ENCODE peak calls at places on chromosome 13, in six cellular contexts. J is CD8-positive, alpha-beta T cell; R is psoas muscle; V is transverse colon; Z is H9; T is aorta. L is an unnamed sample.

GRCh38 chr13:30142502-30143211 is 164.7 kb downstream of the KATNAL1 start:
- DNase-seq in J (no peak), R (peak), V (peak), Z (peak), T (no peak), L (no peak)

GRCh38 chr13:50529154-50529882 is 314.2 kb downstream of the DLEU7 start:
- DNase-seq in J (no peak), R (peak), V (peak), Z (peak), T (peak), L (peak)

GRCh38 chr13:34522818-34523217 is 419.3 kb upstream of the NBEA start:
- DNase-seq in J (no peak), R (no peak), V (no peak), Z (no peak), T (no peak), L (no peak)

GRCh38 chr13:34462843-34463242 is 479.2 kb upstream of the NBEA start:
- DNase-seq in J (no peak), R (no peak), V (no peak), Z (no peak), T (no peak), L (no peak)

GRCh38 chr13:50370303-50370950 is 355.2 kb downstream of the KCNRG start:
- DNase-seq in J (no peak), R (no peak), V (no peak), Z (no peak), T (no peak), L (no peak)

GRCh38 chr13:71316964-71317363 is 550.0 kb downstream of the DACH1 start:
- DNase-seq in J (no peak), R (no peak), V (no peak), Z (no peak), T (no peak), L (no peak)

GRCh38 chr13:24851546-24851945 is 87.6 kb downstream of the RNF17 start:
- DNase-seq in J (no peak), R (no peak), V (no peak), Z (no peak), T (no peak), L (no peak)

GRCh38 chr13:57630661-57631606 is 610 bp upstream of the PCDH17 start:
- DNase-seq in J (no peak), R (no peak), V (no peak), Z (peak), T (peak), L (no peak)

GRCh38 chr13:30810261-30810701 is 74.9 kb downstream of the ALOX5AP start:
- DNase-seq in J (no peak), R (no peak), V (no peak), Z (no peak), T (no peak), L (peak)

GRCh38 chr13:90382425-90382824 is 965.1 kb upstream of the MIR17HG start:
- DNase-seq in J (no peak), R (no peak), V (no peak), Z (no peak), T (no peak), L (no peak)

GRCh38 chr13:68056816-68057710 is 826.9 kb upstream of the PCDH9 start:
- DNase-seq in J (no peak), R (no peak), V (peak), Z (no peak), T (no peak), L (peak)

GRCh38 chr13:43831088-43831487 is 44.3 kb upstream of the ENOX1 start:
- DNase-seq in J (no peak), R (no peak), V (no peak), Z (no peak), T (no peak), L (no peak)

DNA sequence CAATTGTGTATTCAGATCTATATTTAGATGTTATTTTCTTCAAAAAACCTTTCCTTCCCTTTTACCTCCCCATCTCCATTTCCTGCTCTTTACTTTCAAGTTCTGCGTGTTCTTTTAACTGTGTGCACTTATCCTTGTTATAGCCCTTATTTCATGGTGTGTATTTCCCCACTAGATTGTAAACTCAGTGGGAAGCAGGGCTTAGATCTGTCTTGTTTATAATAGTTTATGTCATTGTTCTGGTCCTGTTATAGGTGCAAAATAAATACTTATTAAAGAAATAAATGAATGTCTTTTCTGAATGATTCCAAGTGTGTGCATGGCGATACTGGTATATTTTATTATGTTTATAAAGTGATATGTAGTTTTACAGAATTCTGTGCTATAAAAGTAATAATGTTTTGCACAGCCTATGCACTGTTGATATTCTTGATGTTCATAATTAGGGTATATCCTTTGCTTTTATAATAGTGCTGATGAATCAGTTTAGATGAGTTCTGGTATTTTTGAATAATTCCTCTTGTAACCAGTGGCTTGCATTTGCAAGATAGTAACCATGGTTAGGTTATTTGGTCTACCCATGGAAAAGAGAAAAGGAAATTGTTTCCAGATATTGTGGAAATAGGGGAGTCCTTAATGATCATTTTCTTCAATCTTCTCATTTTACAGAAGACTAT is 12.1 kb downstream of the NDFIP2 start:
- DNase-seq in J (no peak), R (no peak), V (no peak), Z (no peak), T (no peak), L (no peak)
- H3K27ac ChIP-seq in J (no peak), R (no peak), V (peak), Z (no peak), T (no peak), L (no peak)

GRCh38 chr13:84962141-84962750 is 837.0 kb downstream of the SLITRK6 start:
- DNase-seq in J (no peak), R (no peak), V (no peak), Z (no peak), T (peak), L (peak)
- H3K27ac ChIP-seq in J (no peak), R (no peak), V (no peak), Z (no peak), T (no peak), L (no peak)

GRCh38 chr13:79455331-79455730 is 25.6 kb upstream of the NDFIP2 start:
- DNase-seq in J (no peak), R (no peak), V (no peak), Z (peak), T (no peak), L (no peak)
- H3K27ac ChIP-seq in J (no peak), R (no peak), V (no peak), Z (no peak), T (no peak), L (no peak)

GRCh38 chr13:41494202-41494601 is 36.9 kb downstream of the RGCC start:
- DNase-seq in J (no peak), R (peak), V (no peak), Z (no peak), T (peak), L (no peak)

GRCh38 chr13:41492432-41493267 is 35.3 kb downstream of the RGCC start:
- DNase-seq in J (peak), R (no peak), V (no peak), Z (no peak), T (no peak), L (no peak)

GRCh38 chr13:41488124-41488523 is 30.8 kb downstream of the RGCC start:
- DNase-seq in J (no peak), R (no peak), V (no peak), Z (no peak), T (no peak), L (no peak)

GRCh38 chr13:41487222-41487621 is 29.9 kb downstream of the RGCC start:
- DNase-seq in J (no peak), R (no peak), V (no peak), Z (no peak), T (no peak), L (no peak)

DNA sequence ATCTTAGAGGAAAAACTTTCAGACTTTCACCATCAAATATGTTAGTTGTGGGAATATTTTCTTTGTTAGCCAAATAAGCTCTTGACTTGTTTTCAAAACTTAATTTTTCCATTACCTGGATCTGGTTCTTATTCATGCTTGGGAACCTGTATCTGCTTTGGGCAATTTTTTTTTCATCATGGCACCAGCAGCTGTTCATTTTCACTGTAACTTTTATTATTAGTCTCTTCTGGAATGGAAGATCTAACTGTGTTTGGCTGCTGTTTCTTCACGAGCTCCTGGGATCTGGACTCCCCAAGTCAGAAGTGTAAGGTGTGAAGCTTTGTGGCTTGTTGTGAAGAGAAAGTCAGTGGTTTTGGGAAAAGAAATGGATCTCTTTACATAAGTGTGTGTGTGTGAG is 33.3 kb downstream of the RGCC start:
- DNase-seq in J (no peak), R (no peak), V (no peak), Z (no peak), T (no peak), L (no peak)
- H3K27ac ChIP-seq in J (no peak), R (no peak), V (no peak), Z (no peak), T (no peak), L (no peak)

GRCh38 chr13:41061075-41061913 is at the start of gene WBP4:
- DNase-seq in J (peak), R (peak), V (peak), Z (peak), T (peak), L (peak)
- H3K27ac ChIP-seq in J (peak), R (peak), V (peak), Z (peak), T (peak), L (peak)

DNA sequence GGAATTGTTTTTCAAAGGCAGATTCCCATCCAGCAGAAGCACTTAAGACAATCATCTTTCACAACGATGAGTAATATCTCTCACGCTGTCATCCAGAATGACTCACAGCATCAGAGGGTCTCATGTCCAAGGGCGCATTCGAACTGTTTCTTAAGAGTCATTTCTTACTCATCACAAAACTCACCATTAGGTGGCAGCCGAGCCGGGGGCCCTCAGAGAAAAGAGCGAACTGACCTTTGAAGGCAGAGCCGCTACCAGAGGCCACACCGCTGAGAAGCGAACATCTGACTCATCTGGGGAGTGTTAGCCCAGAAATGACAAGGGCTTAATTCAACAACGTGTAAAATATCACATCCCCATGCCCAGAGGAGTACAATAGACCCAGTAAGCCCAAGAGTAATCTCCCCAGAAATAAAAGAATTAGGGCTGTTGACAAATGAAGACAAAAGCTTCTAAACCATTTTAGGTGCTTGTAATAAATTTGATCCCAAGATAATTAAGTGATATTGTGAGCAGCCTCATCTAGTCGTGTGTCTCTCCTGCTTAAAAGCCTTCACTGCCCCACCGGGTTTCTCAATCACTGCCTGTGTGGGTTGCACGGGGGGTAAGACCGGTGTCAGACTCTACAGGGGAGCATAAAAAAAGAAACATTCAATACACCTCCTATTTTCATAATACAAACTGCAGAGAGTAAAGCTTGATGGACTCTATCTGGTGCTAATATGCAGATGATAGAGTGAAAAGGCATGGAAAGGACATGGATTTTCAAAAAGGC is 96.2 kb downstream of the CYSLTR2 start:
- DNase-seq in J (peak), R (peak), V (peak), Z (peak), T (peak), L (peak)
- H3K27ac ChIP-seq in J (no peak), R (peak), V (peak), Z (no peak), T (no peak), L (no peak)

DNA sequence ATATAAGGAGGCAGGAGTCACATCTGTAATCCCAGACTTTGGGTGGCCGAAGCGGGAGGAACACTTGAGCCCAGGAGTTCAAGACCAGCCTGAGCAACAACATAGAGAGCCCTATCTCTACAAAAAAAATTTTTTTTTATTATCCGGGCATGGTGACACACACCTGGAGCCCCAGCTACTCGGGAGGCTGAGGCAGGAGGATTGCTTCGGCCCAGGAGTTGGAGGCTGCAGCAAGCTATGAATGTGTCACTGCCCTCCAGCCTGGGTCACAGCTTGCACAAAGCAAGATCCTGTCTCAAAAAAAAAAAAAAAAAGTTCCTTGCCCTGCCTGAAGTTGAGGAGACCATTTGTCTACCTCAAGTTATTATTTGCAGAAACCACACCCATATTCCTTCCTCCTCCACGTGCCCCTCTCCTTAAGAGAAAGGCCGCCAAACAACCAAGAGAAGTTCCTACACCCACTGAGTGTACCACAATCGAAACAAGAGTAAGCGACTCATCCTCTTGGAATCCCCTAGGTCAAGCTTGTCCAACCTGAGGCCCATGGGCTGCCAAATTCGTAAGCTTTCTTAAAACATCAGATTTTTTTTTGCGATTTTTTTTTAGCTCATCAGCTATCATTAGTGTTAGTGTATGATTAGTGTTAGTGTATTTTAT is 2.2 kb downstream of the ABCC4 start:
- DNase-seq in J (no peak), R (no peak), V (no peak), Z (no peak), T (no peak), L (no peak)
- H3K27ac ChIP-seq in J (no peak), R (peak), V (peak), Z (no peak), T (no peak), L (peak)

GRCh38 chr13:94232956-94233355 is 246.5 kb downstream of the DCT start:
- DNase-seq in J (no peak), R (no peak), V (no peak), Z (no peak), T (no peak), L (no peak)
- H3K27ac ChIP-seq in J (no peak), R (no peak), V (no peak), Z (no peak), T (no peak), L (no peak)

DNA sequence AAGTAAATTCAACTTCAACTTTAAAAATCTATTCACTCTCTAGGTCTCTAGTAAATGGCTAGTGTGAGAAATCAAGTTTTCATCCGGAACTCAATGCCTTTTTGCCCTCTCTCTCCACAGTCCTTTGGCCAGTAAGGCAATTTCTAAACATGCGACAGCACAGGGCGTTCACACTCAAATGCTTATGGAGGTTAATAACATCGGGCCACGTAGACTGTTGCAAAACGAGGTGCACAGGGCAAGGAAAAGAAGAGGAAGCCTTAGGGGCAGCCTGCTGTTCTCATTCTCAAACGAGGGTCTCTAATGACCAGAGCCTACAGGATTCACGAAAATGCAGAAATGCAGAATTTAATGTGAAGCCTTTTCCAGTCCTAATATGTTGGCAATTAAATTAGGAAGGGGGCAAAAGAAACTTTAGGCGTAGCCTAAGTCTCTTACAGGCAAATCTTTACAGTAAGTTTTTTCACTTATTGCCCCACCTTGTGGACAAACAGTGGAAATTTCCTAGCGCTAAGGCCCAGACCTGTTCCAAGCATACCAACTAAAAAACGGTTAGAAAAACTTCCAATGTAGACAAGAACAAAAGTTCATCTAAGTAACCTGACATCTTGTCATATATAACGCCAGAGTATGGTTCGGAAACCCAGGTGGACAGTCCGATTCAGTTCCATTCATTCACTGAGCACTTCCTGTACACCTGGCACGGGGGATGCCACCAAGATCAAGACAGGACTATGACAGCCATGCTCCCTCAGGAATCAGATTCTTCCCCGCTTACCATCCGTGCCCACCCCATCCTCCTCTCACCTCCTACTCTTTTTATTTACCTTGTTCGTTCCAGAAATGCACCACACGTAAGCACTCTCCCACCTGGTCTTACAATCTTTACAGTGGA is 5.1 kb downstream of the ZAR1L start:
- DNase-seq in J (peak), R (no peak), V (peak), Z (peak), T (no peak), L (no peak)
- H3K27ac ChIP-seq in J (no peak), R (no peak), V (no peak), Z (no peak), T (peak), L (no peak)

GRCh38 chr13:114279146-114279545 is 2.3 kb upstream of the UPF3A start:
- DNase-seq in J (no peak), R (no peak), V (no peak), Z (no peak), T (no peak), L (no peak)
- H3K27ac ChIP-seq in J (peak), R (no peak), V (no peak), Z (no peak), T (no peak), L (no peak)